ENCODE peak calls at places on chromosomes 3 and 15, in five cellular contexts. One of them, this sample, is unnamed.

GRCh38 chr3:50245251-50245745 is 9.3 kb downstream of the GNAI2 start:
- DNase-seq in spleen: peak; percentile 81
- DNase-seq in A549: no peak
- DNase-seq in uterus: no peak
- DNase-seq in esophagus squamous epithelium: no peak
- DNase-seq in this sample: no peak

GRCh38 chr3:197366301-197367044 is 68.1 kb upstream of the DLG1 start:
- DNase-seq in spleen: peak; percentile 45
- DNase-seq in A549: no peak
- DNase-seq in uterus: no peak
- DNase-seq in esophagus squamous epithelium: no peak
- DNase-seq in this sample: no peak

GRCh38 chr3:184320099-184320445 is 5.7 kb downstream of the EIF4G1 start:
- DNase-seq in spleen: peak; percentile 93
- DNase-seq in A549: peak; percentile 88
- DNase-seq in uterus: peak; percentile 97
- DNase-seq in esophagus squamous epithelium: peak; percentile 55
- DNase-seq in this sample: peak; percentile 98

GRCh38 chr3:196989721-196990262 is 21.2 kb upstream of the PIGZ start:
- DNase-seq in spleen: peak; percentile 59
- DNase-seq in A549: no peak
- DNase-seq in uterus: no peak
- DNase-seq in esophagus squamous epithelium: no peak
- DNase-seq in this sample: peak; percentile 32

GRCh38 chr3:170322501-170323328 is 34.8 kb upstream of the SKIL start:
- DNase-seq in spleen: no peak
- DNase-seq in A549: no peak
- DNase-seq in uterus: no peak
- DNase-seq in esophagus squamous epithelium: no peak
- DNase-seq in this sample: no peak

GRCh38 chr3:4776980-4777581 is 202.2 kb upstream of the BHLHE40 start:
- DNase-seq in spleen: no peak
- DNase-seq in A549: peak; percentile 79
- DNase-seq in uterus: no peak
- DNase-seq in esophagus squamous epithelium: no peak
- DNase-seq in this sample: no peak

GRCh38 chr3:133119146-133119545 is 81.0 kb downstream of the TMEM108 start:
- DNase-seq in spleen: no peak
- DNase-seq in A549: no peak
- DNase-seq in uterus: no peak
- DNase-seq in esophagus squamous epithelium: no peak
- DNase-seq in this sample: no peak

GRCh38 chr3:190225186-190225692 is 97.0 kb downstream of the CLDN1 start:
- DNase-seq in spleen: no peak
- DNase-seq in A549: peak; percentile 46
- DNase-seq in uterus: no peak
- DNase-seq in esophagus squamous epithelium: no peak
- DNase-seq in this sample: no peak

GRCh38 chr3:56254835-56255234 is 213.4 kb downstream of the ERC2 start:
- DNase-seq in spleen: no peak
- DNase-seq in A549: no peak
- DNase-seq in uterus: no peak
- DNase-seq in esophagus squamous epithelium: no peak
- DNase-seq in this sample: no peak

GRCh38 chr3:118909751-118910150 is 124.9 kb downstream of the IGSF11 start:
- DNase-seq in spleen: no peak
- DNase-seq in A549: peak; percentile 13
- DNase-seq in uterus: no peak
- DNase-seq in esophagus squamous epithelium: no peak
- DNase-seq in this sample: no peak

GRCh38 chr15:73540161-73540560 is 93.0 kb downstream of the NPTN start:
- DNase-seq in spleen: no peak
- DNase-seq in A549: peak; percentile 31
- DNase-seq in uterus: no peak
- DNase-seq in esophagus squamous epithelium: no peak
- DNase-seq in this sample: no peak

GRCh38 chr3:114746502-114746901 is 400.6 kb downstream of the ZBTB20 start:
- DNase-seq in spleen: no peak
- DNase-seq in A549: peak; percentile 12
- DNase-seq in uterus: no peak
- DNase-seq in esophagus squamous epithelium: no peak
- DNase-seq in this sample: no peak

GRCh38 chr3:184008161-184008560 is 9.5 kb downstream of the ABCC5 start:
- DNase-seq in spleen: no peak
- DNase-seq in A549: no peak
- DNase-seq in uterus: no peak
- DNase-seq in esophagus squamous epithelium: no peak
- DNase-seq in this sample: no peak

GRCh38 chr3:106275592-106275991 is 406.8 kb upstream of the CBLB start:
- DNase-seq in spleen: no peak
- DNase-seq in A549: no peak
- DNase-seq in uterus: no peak
- DNase-seq in esophagus squamous epithelium: no peak
- DNase-seq in this sample: no peak

GRCh38 chr3:102078864-102079808 is 229.8 kb downstream of the NFKBIZ start:
- DNase-seq in spleen: peak; percentile 64
- DNase-seq in A549: no peak
- DNase-seq in uterus: no peak
- DNase-seq in esophagus squamous epithelium: no peak
- DNase-seq in this sample: no peak

GRCh38 chr15:39286706-39287105 is 294.2 kb upstream of the THBS1 start:
- DNase-seq in spleen: no peak
- DNase-seq in A549: no peak
- DNase-seq in uterus: no peak
- DNase-seq in esophagus squamous epithelium: no peak
- DNase-seq in this sample: no peak

GRCh38 chr15:77645602-77646001 is 12.9 kb upstream of the LINGO1 start:
- DNase-seq in spleen: no peak
- DNase-seq in A549: no peak
- DNase-seq in uterus: no peak
- DNase-seq in esophagus squamous epithelium: no peak
- DNase-seq in this sample: no peak

DNA sequence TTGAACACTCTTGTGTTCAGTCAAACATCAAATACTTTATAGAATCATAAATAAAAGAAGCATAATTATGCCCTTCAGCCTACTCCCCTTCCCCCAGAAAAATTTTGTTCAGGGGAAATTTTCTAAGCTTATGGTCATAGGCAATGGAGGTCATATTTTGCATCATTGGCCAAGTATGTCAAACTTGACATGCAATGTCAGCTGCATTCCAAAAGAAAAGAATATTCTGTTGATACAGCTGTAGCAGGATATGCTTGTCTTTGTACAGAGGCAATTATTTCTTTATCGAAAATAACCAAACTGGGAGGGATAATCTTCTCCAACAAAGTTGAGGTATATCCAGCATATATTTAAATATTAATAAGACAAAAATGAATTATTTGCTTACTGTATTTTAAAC is 328.2 kb downstream of the ZIC1 start:
- DNase-seq in spleen: no peak
- DNase-seq in A549: no peak
- DNase-seq in uterus: no peak
- DNase-seq in esophagus squamous epithelium: no peak
- DNase-seq in this sample: no peak
- TF ChIP-seq POLR2A in spleen: no peak
- TF ChIP-seq POLR2A in A549: no peak
- TF ChIP-seq POLR2A in uterus: no peak
- TF ChIP-seq POLR2A in esophagus squamous epithelium: no peak
- TF ChIP-seq POLR2A in this sample: no peak

DNA sequence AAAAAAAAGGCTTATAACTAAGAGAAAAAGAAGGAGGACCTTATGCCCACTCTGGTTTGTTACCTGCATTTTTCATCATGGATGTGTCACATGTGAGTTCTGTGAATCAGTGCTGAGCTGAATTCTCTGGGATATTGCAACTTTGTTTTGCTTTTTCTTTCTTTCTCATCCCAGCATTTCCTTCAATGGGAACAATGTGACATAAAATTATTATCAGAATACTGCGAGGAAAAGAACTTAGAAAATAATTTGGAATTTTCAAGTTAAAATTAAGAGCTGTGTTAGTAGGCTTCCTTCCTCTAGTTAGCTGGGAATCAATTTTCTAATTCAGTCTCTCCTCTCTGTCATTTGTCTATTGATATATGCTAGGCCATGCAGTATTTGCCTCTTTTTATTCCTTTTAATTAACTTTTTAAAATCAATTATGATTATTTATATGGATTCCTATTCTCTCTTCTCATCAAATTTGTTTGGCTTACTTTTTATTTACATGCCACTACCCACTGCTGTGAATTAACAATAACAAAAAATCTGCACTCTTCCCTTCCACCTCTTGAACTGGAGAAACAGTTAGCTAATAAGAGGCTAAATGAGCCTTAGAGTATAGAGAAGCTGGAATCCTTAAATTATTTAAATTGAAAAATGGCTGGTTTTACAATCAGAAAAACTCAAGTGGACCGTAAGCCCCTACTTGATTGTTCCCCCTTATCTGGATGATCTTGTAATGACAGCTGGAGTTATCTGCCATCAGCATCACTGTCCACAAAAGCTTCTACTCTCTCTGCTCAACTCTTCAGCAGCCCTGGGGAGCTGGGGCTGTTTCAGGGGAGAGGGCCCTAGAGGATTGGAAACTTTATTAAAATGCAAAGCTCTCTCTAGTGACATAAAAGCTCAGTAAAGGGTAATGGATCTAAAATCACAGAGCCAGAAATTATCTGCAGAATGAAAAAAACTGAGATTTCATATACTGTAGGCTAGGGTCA is 95.3 kb upstream of the SOX2 start:
- DNase-seq in spleen: no peak
- DNase-seq in A549: no peak
- DNase-seq in uterus: no peak
- DNase-seq in esophagus squamous epithelium: no peak
- DNase-seq in this sample: no peak
- H3K4me1 ChIP-seq in spleen: no peaks in the 10 kb centered on the region
- H3K4me1 ChIP-seq in A549: no peaks in the 10 kb centered on the region
- H3K4me1 ChIP-seq in uterus: no peaks in the 10 kb centered on the region
- H3K4me1 ChIP-seq in esophagus squamous epithelium: no peaks in the 10 kb centered on the region
- H3K4me1 ChIP-seq in this sample: no peaks in the 10 kb centered on the region

DNA sequence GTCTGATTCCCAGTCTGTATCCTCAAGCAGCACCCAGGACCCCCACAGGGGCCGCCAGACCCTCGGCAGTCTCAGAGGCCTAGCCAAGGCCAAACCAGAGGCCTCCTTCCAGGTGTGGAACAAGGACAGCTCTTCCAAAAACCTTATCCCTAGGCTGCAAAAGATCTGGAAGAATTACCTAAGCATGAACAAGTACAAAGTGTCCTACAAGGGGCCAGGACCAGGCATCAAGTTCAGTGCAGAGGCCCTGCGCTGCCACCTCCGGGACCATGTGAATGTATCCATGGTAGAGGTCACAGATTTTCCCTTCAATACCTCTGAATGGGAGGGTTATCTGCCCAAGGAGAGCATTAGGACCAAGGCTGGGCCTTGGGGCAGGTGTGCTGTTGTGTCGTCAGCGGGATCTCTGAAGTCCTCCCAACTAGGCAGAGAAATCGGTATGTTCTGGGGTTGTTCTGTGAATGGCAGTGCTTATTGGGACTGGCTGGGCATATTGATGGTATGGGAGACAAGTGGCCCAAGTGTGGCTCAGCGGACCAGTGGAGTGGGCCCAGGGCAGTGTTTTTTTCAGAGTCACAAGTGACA is 96.3 kb downstream of the RPL39L start:
- DNase-seq in spleen: no peak
- DNase-seq in A549: no peak
- DNase-seq in uterus: no peak
- DNase-seq in esophagus squamous epithelium: no peak
- DNase-seq in this sample: no peak
- TF ChIP-seq POLR2A in spleen: no peak
- TF ChIP-seq POLR2A in A549: no peak
- TF ChIP-seq POLR2A in uterus: no peak
- TF ChIP-seq POLR2A in esophagus squamous epithelium: no peak
- TF ChIP-seq POLR2A in this sample: no peak

DNA sequence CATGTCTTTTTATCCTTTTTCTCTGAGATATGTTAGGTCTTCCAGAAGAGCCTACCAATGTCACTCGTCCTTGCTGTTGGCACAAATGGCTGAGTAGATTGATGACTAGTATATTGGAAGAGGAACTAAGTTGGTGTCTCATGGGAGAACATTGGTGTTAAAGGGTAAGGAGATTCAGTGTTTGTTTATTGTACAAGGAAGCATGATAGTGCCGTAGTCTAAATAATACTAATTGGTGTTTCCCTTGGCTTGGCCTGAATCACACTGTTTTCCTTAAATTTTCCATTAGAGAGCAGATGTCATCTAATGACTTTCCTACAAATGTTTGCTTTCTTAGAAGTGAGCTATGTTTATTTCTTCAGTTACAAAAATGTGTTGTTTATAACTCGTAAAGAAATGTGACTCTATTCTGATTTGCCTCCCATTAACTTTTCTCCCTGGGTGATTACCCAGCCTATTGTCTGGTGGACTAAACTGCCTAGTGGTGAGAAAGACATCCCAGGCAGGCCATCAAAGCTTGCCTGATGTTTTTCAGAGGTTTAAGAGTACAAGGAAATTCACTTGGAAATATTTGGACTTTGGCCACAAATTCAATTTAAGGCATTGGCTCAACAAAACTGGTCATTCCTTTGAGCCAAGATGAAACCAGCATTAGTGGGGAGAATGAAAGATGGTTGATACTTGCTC is 28.7 kb downstream of the ADAMTSL3 start:
- DNase-seq in spleen: no peak
- DNase-seq in A549: no peak
- DNase-seq in uterus: no peak
- DNase-seq in esophagus squamous epithelium: no peak
- DNase-seq in this sample: no peak
- H3K4me1 ChIP-seq in spleen: no peaks in the 10 kb centered on the region
- H3K4me1 ChIP-seq in A549: no peaks in the 10 kb centered on the region
- H3K4me1 ChIP-seq in uterus: peaks cover 5% of the 10 kb centered on the region
- H3K4me1 ChIP-seq in esophagus squamous epithelium: no peaks in the 10 kb centered on the region
- H3K4me1 ChIP-seq in this sample: no peaks in the 10 kb centered on the region

DNA sequence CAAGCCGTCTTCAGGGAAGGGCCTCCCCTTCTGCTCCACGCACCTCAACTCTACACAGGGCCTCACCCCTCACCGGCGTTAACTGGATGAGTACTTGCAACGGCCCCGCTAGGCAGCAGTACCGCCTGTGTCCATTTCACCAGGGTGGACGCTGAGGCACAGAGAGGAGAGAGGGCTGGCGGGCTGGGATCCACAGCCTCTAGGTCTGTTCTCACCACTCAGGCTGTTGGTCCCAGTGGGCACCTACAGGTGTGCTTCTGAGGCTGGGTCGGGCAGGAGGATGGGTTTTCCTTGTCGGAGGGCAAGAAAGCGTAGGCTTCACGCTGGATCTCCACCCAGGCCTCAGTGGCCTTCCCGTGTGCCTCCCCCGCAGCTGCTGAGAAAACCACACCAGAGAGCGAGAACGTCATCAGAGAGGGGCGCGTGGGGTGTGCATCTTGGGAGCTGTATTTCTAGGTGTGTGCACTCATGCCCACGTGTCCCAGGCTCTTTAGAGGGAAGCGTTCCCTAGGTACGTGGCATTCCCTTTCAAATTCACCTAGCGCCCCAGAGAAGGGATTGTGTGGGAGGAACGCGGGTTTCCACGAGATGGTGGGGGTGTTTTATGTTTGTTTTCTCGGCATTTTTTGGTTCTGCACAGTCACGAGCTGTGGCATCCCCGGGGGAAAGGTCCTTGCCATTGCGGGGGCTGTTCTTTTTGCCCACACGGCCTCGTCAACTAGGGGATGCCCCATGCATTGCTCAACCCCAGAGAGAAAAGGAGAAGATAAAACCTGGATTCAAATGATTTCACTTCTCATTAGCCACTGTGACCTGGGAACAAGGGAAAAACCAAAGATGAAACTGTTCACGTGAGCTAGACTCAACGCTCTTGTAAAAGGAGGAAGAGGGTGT is 67.7 kb downstream of the MGLL start:
- DNase-seq in spleen: peak; percentile 72
- DNase-seq in A549: no peak
- DNase-seq in uterus: no peak
- DNase-seq in esophagus squamous epithelium: no peak
- DNase-seq in this sample: peak; percentile 51
- TF ChIP-seq POLR2A in spleen: no peak
- TF ChIP-seq POLR2A in A549: no peak
- TF ChIP-seq POLR2A in uterus: no peak
- TF ChIP-seq POLR2A in esophagus squamous epithelium: no peak
- TF ChIP-seq POLR2A in this sample: no peak